ENCODE peak calls at places on chromosomes 11 and 22, in eight cellular contexts. L, B, K, Q, Y, T, W and M are unnamed samples.
A peak's percentile ranks its signal among the peaks of the same experiment; 100 is the strongest.

GRCh38 chr11:119065369-119065768 is 2.2 kb upstream of the VPS11 start:
- DNase-seq in Y (peak; percentile 43), Q (peak; percentile 30), L (no peak), K (no peak), T (peak; percentile 72), B (no peak), W (no peak), M (peak; percentile 61)

GRCh38 chr22:32584650-32585049 is 110.0 kb downstream of the FBXO7 start:
- DNase-seq in L (peak; percentile 49), Y (no peak), B (no peak), W (no peak), K (no peak), T (no peak), Q (no peak), M (peak; percentile 89)

GRCh38 chr11:69442012-69442806 is 39.3 kb upstream of the LINC01488 start:
- DNase-seq in W (no peak), T (no peak), L (no peak), B (no peak), Q (peak; percentile 83), K (no peak), Y (no peak), M (peak; percentile 10)

GRCh38 chr11:19370100-19370861 is 129.5 kb upstream of the E2F8 start:
- DNase-seq in B (no peak), T (no peak), L (peak; percentile 89), Y (no peak), K (peak; percentile 90), W (no peak), Q (peak; percentile 83), M (peak; percentile 96)

GRCh38 chr22:39994046-39994565 is 648 bp upstream of the FAM83F start:
- DNase-seq in K (no peak), T (peak; percentile 62), Q (peak; percentile 78), B (no peak), W (no peak), Y (no peak), L (no peak), M (no peak)

GRCh38 chr11:65429724-65430405 is 7.3 kb downstream of the NEAT1 start:
- DNase-seq in T (peak; percentile 27), W (peak; percentile 77), K (peak; percentile 73), B (peak; percentile 79), Q (peak; percentile 65), L (peak; percentile 69), Y (no peak), M (peak; percentile 89)

GRCh38 chr11:113274708-113275582 is 39.4 kb upstream of the TTC12 start:
- DNase-seq in W (no peak), Q (peak; percentile 36), Y (peak; percentile 56), T (no peak), B (no peak), K (no peak), L (no peak), M (no peak)

GRCh38 chr22:35463231-35463933 is 63.4 kb downstream of the MCM5 start:
- DNase-seq in K (no peak), B (no peak), T (no peak), Q (no peak), W (no peak), L (no peak), Y (no peak), M (no peak)

GRCh38 chr11:61695917-61696316 is 15.7 kb downstream of the DAGLA start:
- DNase-seq in L (peak; percentile 78), W (peak; percentile 81), T (no peak), K (peak; percentile 94), Q (peak; percentile 88), Y (no peak), B (peak; percentile 91), M (peak; percentile 78)

GRCh38 chr11:96098511-96099241 is 174.8 kb upstream of the MTMR2 start:
- DNase-seq in Y (no peak), K (no peak), W (peak; percentile 43), T (no peak), L (no peak), B (no peak), Q (peak; percentile 60), M (peak; percentile 37)

GRCh38 chr11:109680127-109680526 is 258.1 kb downstream of the C11orf87 start:
- DNase-seq in Q (peak; percentile 69), W (no peak), B (no peak), L (no peak), Y (no peak), T (no peak), K (no peak), M (peak; percentile 28)

GRCh38 chr22:24053481-24054226 is 42.5 kb downstream of the CABIN1 start:
- DNase-seq in B (no peak), Y (no peak), Q (no peak), W (no peak), T (no peak), K (no peak), L (no peak), M (peak; percentile 21)

GRCh38 chr11:126637800-126638175 is 282.3 kb downstream of the ST3GAL4 start:
- DNase-seq in Q (no peak), T (no peak), B (no peak), Y (no peak), W (no peak), K (no peak), L (no peak), M (peak; percentile 86)

GRCh38 chr11:13595166-13595565 is 73.3 kb upstream of the FAR1 start:
- DNase-seq in Y (no peak), Q (no peak), K (no peak), W (no peak), L (no peak), T (no peak), B (no peak), M (peak; percentile 3)

GRCh38 chr22:17883356-17883755 is 109.1 kb upstream of the BID start:
- DNase-seq in Y (no peak), W (no peak), Q (no peak), T (no peak), L (no peak), B (no peak), K (no peak), M (no peak)

GRCh38 chr22:31631381-31631780 is 30.6 kb downstream of the PISD start:
- DNase-seq in Y (no peak), T (no peak), B (no peak), Q (no peak), W (no peak), L (no peak), K (no peak), M (peak; percentile 51)

GRCh38 chr11:68773521-68774187 is 22.3 kb upstream of the TESMIN start:
- DNase-seq in W (no peak), T (no peak), K (no peak), Q (no peak), L (no peak), B (no peak), Y (no peak), M (peak; percentile 10)

GRCh38 chr11:79265756-79266322 is 175.0 kb downstream of the TENM4 start:
- DNase-seq in T (no peak), L (no peak), Q (no peak), B (no peak), K (no peak), Y (no peak), W (no peak), M (peak; percentile 76)

GRCh38 chr11:117634756-117635593 is 162.0 kb downstream of the DSCAML1 start:
- DNase-seq in Q (no peak), L (no peak), B (no peak), T (no peak), W (no peak), K (no peak), Y (no peak), M (peak; percentile 12)

GRCh38 chr11:2766166-2766565 is 66.4 kb upstream of the KCNQ1OT1 start:
- DNase-seq in T (no peak), L (peak; percentile 15), K (peak; percentile 44), W (no peak), B (peak; percentile 30), Q (no peak), Y (no peak), M (no peak)

GRCh38 chr11:61543606-61544306 is 35.2 kb downstream of the LRRC10B start:
- DNase-seq in W (no peak), Y (no peak), B (no peak), T (no peak), Q (peak; percentile 65), L (no peak), K (no peak), M (peak; percentile 88)

GRCh38 chr11:35526370-35526792 is 965 bp upstream of the PAMR1 start:
- DNase-seq in B (no peak), Q (no peak), W (no peak), Y (peak; percentile 39), L (no peak), K (no peak), T (no peak), M (peak; percentile 79)

GRCh38 chr11:35523351-35523768 is 2.1 kb downstream of the PAMR1 start:
- DNase-seq in T (no peak), L (no peak), B (no peak), W (no peak), K (no peak), Y (no peak), Q (no peak), M (peak; percentile 80)

GRCh38 chr11:35524780-35525179 is 636 bp downstream of the PAMR1 start:
- DNase-seq in T (no peak), W (no peak), Q (peak; percentile 55), Y (no peak), L (no peak), K (no peak), B (no peak), M (peak; percentile 64)

GRCh38 chr11:35523861-35524260 is 1.6 kb downstream of the PAMR1 start:
- DNase-seq in Y (no peak), Q (no peak), L (no peak), K (no peak), T (no peak), W (no peak), B (no peak), M (no peak)

GRCh38 chr11:35525501-35526175 is at the start of gene PAMR1:
- DNase-seq in Y (peak; percentile 87), K (peak; percentile 76), T (no peak), Q (peak; percentile 44), W (peak; percentile 32), L (peak; percentile 38), B (no peak), M (peak; percentile 82)
- H3K4me3 ChIP-seq in Y (peak within 1 kb of the TSS; percentile 85), K (peak within 1 kb of the TSS; percentile 47), T (no peak within 1 kb of the TSS), Q (peak within 1 kb of the TSS; percentile 12), W (peak within 1 kb of the TSS; percentile 0), L (peak within 1 kb of the TSS; percentile 19), B (peak within 1 kb of the TSS; percentile 43), M (peak within 1 kb of the TSS; percentile 82)

GRCh38 chr11:104343578-104343977 is 179.6 kb upstream of the PDGFD start:
- DNase-seq in T (no peak), B (no peak), K (no peak), L (no peak), W (no peak), Q (peak; percentile 34), Y (peak; percentile 27), M (peak; percentile 11)
- TF ChIP-seq CTCF in T (no peak), B (peak; percentile 17), K (peak; percentile 46), L (peak; percentile 14), W (peak; percentile 37), Q (peak; percentile 28), Y (peak; percentile 40), M (peak; percentile 39)

GRCh38 chr11:12117200-12117995 is 7.0 kb downstream of the MICAL2 start:
- DNase-seq in K (no peak), Y (no peak), L (peak; percentile 50), T (no peak), W (no peak), Q (peak; percentile 35), B (no peak), M (peak; percentile 45)
- H3K4me3 ChIP-seq in K (no peak overlapping the region), Y (no peak overlapping the region), L (no peak overlapping the region), T (no peak overlapping the region), W (no peak overlapping the region), Q (no peak overlapping the region), B (no peak overlapping the region), M (no peak overlapping the region)

DNA sequence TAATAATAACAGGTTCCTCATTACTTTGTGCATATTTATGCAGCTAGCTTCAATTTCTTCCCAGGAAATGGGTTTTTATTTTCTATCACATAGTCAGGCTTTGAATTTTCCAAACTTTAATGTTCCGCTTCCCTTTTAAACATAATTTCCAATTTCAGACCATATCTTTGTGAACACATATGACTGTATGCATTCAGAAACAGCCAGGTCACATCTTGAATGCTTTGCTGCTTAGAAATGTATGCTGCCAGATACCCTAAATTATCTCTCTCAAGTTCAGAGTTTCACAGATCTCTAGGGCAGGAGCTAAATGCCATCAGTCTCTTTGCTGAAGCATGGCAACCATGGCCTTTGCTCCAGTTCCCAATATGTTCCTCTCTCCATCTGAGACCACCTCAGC is 2203.8 kb downstream of the LRRC4C start:
- DNase-seq in Q (no peak), K (no peak), T (no peak), B (no peak), Y (no peak), L (no peak), W (no peak), M (no peak)
- TF ChIP-seq CTCF in Q (no peak), K (no peak), T (no peak), B (no peak), Y (no peak), L (no peak), W (no peak), M (no peak)